ENCODE peak calls at places on chromosomes 11 and 22, in five cellular contexts. I, X, S, O and M are unnamed samples.

GRCh38 chr11:61695917-61696316 is 15.7 kb downstream of the DAGLA start:
- DNase-seq in I (peak), S (peak), X (peak), O (peak), M (peak)

GRCh38 chr11:12019337-12019736 is 10.9 kb upstream of the DKK3 start:
- DNase-seq in X (no peak), O (no peak), S (peak), I (no peak), M (no peak)

GRCh38 chr11:118694771-118695170 is 15.3 kb upstream of the TREH start:
- DNase-seq in X (no peak), I (no peak), S (no peak), O (no peak), M (no peak)

GRCh38 chr11:71145368-71145767 is 107.0 kb downstream of the SHANK2 start:
- DNase-seq in I (no peak), O (no peak), X (no peak), S (no peak), M (no peak)

GRCh38 chr11:61683116-61683515 is 2.9 kb downstream of the DAGLA start:
- DNase-seq in I (no peak), O (no peak), S (no peak), X (no peak), M (no peak)

GRCh38 chr11:76673164-76674142 is 2.9 kb upstream of the LRRC32 start:
- DNase-seq in S (no peak), I (no peak), O (no peak), X (no peak), M (no peak)

GRCh38 chr11:14423633-14424032 is 64.7 kb upstream of the RRAS2 start:
- DNase-seq in X (no peak), S (peak), O (no peak), I (no peak), M (no peak)

GRCh38 chr22:27241430-27242110 is 560.0 kb downstream of the MN1 start:
- DNase-seq in S (no peak), I (no peak), X (no peak), O (peak), M (no peak)

GRCh38 chr22:25114369-25115362 is 85.0 kb upstream of the CRYBB3 start:
- DNase-seq in S (no peak), O (no peak), X (peak), I (no peak), M (no peak)

GRCh38 chr11:6931146-6931713 is 5.0 kb downstream of the ZNF215 start:
- DNase-seq in O (no peak), S (peak), X (no peak), I (no peak), M (no peak)

GRCh38 chr11:9386086-9386485 is 1.6 kb downstream of the IPO7 start:
- DNase-seq in O (no peak), I (no peak), S (no peak), X (no peak), M (no peak)

GRCh38 chr22:38035530-38035885 is 21.7 kb upstream of the PICK1 start:
- DNase-seq in X (no peak), S (no peak), O (no peak), I (no peak), M (no peak)

GRCh38 chr22:44187652-44188230 is 7.0 kb downstream of the PARVG start:
- DNase-seq in S (no peak), X (no peak), O (peak), I (no peak), M (no peak)

GRCh38 chr11:115659061-115659963 is 155.1 kb upstream of the CADM1 start:
- DNase-seq in S (peak), X (no peak), I (no peak), O (peak), M (no peak)

GRCh38 chr11:133134561-133135173 is 397.6 kb downstream of the OPCML start:
- DNase-seq in O (peak), X (peak), S (peak), I (no peak), M (peak)

GRCh38 chr22:29102300-29102699 is 29.5 kb downstream of the KREMEN1 start:
- DNase-seq in S (no peak), I (no peak), O (no peak), X (no peak), M (no peak)

GRCh38 chr22:26610983-26611382 is 6.8 kb downstream of the CRYBB1 start:
- DNase-seq in O (no peak), I (no peak), X (peak), S (no peak), M (no peak)

GRCh38 chr11:71158936-71159335 is 93.4 kb downstream of the SHANK2 start:
- DNase-seq in O (no peak), X (no peak), I (no peak), S (no peak), M (no peak)

GRCh38 chr11:73950869-73951710 is at the start of gene DNAJB13:
- DNase-seq in I (no peak), S (peak), O (no peak), X (peak), M (no peak)

GRCh38 chr11:132278801-132279574 is 908.6 kb downstream of the NTM start:
- DNase-seq in X (peak), I (peak), O (no peak), S (peak), M (no peak)

GRCh38 chr11:23727821-23728220 is 769.0 kb upstream of the LUZP2 start:
- DNase-seq in O (no peak), S (peak), I (peak), X (peak), M (peak)

DNA sequence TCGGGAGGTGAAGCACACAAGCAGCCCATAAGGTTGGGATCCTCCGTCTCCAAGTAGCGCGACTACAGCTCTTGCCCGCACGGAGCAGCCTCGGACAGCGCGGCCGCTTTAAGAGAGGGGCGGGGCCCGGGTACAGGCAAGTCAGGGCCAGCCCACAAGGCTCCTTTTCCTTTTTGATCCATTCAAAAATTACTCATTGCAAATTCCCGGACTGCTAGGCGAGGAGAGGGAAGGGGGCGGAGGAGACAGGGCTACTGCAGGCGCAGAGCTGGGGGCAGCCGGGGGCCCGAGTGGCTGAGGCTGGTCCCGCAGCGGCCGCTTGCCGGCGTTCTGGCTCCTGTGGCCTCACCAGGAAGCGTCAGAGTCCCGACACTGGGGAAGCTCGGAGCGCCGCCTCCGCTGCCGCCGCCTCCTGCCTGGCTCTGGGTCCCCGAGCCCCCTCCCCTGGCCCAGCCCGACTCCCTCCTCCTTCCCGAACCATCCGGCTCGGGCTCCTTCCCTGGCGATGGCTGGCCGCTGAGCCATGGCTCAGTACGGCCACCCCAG is at the start of gene UBASH3B:
- DNase-seq in S (peak), X (peak), I (peak), O (peak), M (peak)
- TF ChIP-seq CTCF in S (no peak), X (no peak), I (no peak), O (no peak), M (no peak)

GRCh38 chr11:67288198-67288451 is 978 bp upstream of the ANKRD13D start:
- DNase-seq in I (no peak), X (no peak), S (no peak), O (no peak), M (no peak)

GRCh38 chr11:67289226-67289650 is at the start of gene ANKRD13D:
- DNase-seq in O (no peak), S (no peak), I (no peak), X (no peak), M (no peak)

GRCh38 chr11:67287355-67288197 is 1.5 kb upstream of the ANKRD13D start:
- DNase-seq in O (no peak), X (no peak), I (no peak), S (no peak), M (no peak)

GRCh38 chr11:67289651-67290479 is 762 bp downstream of the ANKRD13D start:
- DNase-seq in O (no peak), S (no peak), I (no peak), X (peak), M (no peak)

GRCh38 chr11:67288452-67289225 is 464 bp upstream of the ANKRD13D start:
- DNase-seq in O (peak), S (peak), X (peak), I (peak), M (peak)
- TF ChIP-seq CTCF in O (peak), S (peak), X (peak), I (peak), M (peak)

DNA sequence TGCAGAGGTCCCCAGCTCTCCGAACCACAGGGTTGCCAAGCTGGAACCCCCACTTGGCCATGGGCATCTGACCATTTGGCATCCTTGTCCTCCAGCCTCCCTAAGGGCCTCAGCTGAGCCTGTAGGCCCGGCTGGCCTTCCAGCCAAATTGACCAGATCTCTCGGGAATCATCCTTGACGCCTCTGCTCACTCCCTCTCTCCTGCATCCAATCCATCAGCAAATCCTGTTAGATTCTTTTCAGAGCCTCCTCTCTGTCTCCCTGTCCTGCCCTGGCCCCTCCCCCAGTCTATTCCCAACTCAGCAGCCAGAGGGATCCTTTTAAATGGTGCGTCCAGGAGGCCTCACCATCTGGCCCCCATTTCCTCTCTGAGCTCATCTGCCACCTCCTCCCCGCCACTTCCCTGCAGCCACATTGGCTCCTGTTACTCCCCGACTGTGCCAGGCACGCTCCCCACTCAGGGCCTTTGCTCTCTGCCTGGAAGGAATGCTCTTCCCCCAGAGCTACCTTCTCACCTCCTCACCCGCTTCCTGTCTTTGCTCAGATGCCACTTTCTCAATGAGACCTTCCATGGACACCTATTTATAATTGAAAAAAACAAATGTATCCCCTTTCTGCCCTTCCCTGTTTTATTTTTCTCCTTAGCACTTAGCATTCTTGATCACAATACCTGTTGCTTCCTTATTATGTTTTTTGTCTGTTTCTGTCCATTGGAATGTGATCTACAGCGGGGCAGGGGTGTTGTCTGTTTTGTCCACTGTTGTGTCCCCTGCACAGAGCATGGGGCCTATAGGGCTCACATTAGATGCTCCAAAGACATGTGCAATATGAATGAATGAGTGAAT is 78.1 kb downstream of the NFAM1 start:
- DNase-seq in S (no peak), O (no peak), I (peak), X (no peak), M (no peak)
- TF ChIP-seq CTCF in S (peak), O (no peak), I (peak), X (no peak), M (no peak)

GRCh38 chr11:57460017-57460755 is at the start of gene RTN4RL2:
- DNase-seq in I (no peak), S (peak), O (peak), X (peak), M (no peak)
- TF ChIP-seq CTCF in I (peak), S (no peak), O (peak), X (peak), M (no peak)

GRCh38 chr11:126863294-126863997 is 137.1 kb downstream of the KIRREL3 start:
- DNase-seq in S (no peak), O (no peak), X (no peak), I (no peak), M (no peak)

GRCh38 chr11:126864934-126865333 is 135.6 kb downstream of the KIRREL3 start:
- DNase-seq in O (no peak), I (no peak), X (no peak), S (no peak), M (no peak)

GRCh38 chr11:126861796-126862195 is 138.8 kb downstream of the KIRREL3 start:
- DNase-seq in S (no peak), I (no peak), O (no peak), X (no peak), M (no peak)

GRCh38 chr11:126857860-126858808 is 142.4 kb downstream of the KIRREL3 start:
- DNase-seq in S (peak), O (peak), I (no peak), X (peak), M (no peak)

GRCh38 chr11:126862664-126863247 is 137.8 kb downstream of the KIRREL3 start:
- DNase-seq in O (no peak), I (no peak), X (no peak), S (no peak), M (no peak)
- TF ChIP-seq CTCF in O (no peak), I (peak), X (no peak), S (no peak), M (peak)

GRCh38 chr11:78916759-78917158 is 342.1 kb upstream of the NARS2 start:
- DNase-seq in I (no peak), O (no peak), S (peak), X (no peak), M (no peak)
- TF ChIP-seq CTCF in I (no peak), O (no peak), S (no peak), X (no peak), M (peak)

GRCh38 chr11:58060939-58061672 is 30.4 kb downstream of the OR6Q1 start:
- DNase-seq in S (no peak), I (no peak), X (peak), O (no peak), M (no peak)
- TF ChIP-seq CTCF in S (peak), I (no peak), X (no peak), O (no peak), M (peak)

DNA sequence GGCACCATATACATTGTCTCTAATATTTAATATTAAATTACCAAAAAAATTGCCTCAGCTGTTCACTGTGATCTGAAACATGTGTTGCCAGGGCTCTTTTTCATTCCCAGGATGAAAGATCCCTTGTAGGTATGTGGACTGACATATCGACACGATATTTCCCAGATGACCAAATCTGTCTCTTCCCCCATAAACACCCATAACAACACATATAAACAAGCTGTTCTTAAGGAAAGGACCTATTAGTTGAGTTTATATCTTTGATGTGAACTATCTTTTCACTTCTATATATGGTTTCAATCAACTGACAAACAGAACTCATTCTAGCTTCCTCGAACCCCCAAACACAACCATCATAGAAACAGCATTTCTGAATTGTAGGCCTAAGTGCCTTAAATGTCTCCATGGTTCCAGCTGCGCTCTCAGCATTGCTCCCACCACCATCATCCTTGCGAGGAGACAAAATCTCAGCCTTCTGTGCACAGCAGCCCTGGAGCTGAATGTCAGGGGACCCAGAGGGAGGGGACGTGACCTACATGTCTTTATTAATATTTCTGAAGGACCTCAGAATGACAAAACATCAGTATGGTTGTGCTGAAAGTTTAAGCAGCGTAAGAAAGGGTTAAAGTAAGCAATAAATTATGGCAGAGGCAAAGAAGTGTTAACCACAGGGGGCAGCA is 67.0 kb downstream of the ETS1 start:
- DNase-seq in I (no peak), X (no peak), S (peak), O (no peak), M (no peak)
- TF ChIP-seq CTCF in I (no peak), X (peak), S (no peak), O (no peak), M (peak)

GRCh38 chr22:35452351-35452781 is 52.4 kb downstream of the MCM5 start:
- DNase-seq in X (no peak), O (no peak), S (no peak), I (no peak), M (no peak)

GRCh38 chr22:35456757-35457156 is 56.8 kb downstream of the MCM5 start:
- DNase-seq in X (no peak), S (no peak), O (no peak), I (no peak), M (no peak)

GRCh38 chr22:35455529-35455928 is 55.6 kb downstream of the MCM5 start:
- DNase-seq in O (no peak), I (no peak), X (no peak), S (no peak), M (no peak)

GRCh38 chr22:35452810-35453743 is 53.1 kb downstream of the MCM5 start:
- DNase-seq in X (no peak), S (no peak), O (no peak), I (no peak), M (no peak)

DNA sequence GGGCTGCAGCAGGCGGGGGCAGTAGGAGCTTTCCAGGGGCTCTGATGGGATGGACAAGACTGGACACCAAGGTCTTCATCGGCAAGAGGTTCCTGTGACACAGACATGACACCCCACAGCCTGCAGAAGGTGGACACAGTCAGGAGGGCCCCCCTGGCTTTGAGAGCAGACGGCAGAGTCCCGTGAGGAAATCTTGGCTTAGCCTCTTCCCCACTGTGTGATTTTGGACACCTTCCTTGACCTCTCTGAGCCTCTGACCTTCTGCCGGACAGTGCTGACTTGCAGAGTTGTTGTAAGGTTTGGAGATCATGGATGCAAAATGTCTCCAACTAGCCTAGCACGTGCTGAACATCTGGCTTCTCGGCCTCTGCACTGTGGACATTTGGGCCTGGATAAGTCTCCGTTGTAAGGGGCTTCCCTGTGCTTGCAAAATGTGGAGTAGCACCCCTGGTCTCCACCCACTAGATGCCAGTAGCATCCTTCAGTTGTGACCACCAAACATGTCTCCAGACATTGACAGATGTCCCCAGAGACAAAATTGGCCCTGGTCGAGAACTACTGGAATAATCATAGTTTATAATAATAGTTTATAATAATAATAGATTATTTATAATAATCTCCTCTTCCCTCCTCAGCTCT is 54.6 kb downstream of the MCM5 start:
- DNase-seq in X (no peak), O (no peak), I (no peak), S (peak), M (no peak)
- TF ChIP-seq CTCF in X (no peak), O (no peak), I (peak), S (no peak), M (peak)